ENCODE peak calls at places on chromosome 9, in eight cellular contexts. One of them, this sample, is unnamed.

GRCh38 chr9:18379073-18379811 is 94.7 kb upstream of the ADAMTSL1 start:
- DNase-seq in neural crest cell: no peak
- DNase-seq in central memory CD4-positive, alpha-beta T cell: no peak
- DNase-seq in HS-5: peak
- DNase-seq in stimulated activated CD4-positive, alpha-beta T cell treated with anti-CD3 and anti-CD28 coated beads, Interleukin-12 subunit alpha, Interleukin-12 subunit beta, amount 100 ng/mL, for 24 hours: no peak
- DNase-seq in NCI-H526: no peak
- DNase-seq in NCI-H1694: no peak
- DNase-seq in NCI-H1105 treated with DMSO at 0.1 percent for 48 hours: no peak
- DNase-seq in this sample: no peak

GRCh38 chr9:9912459-9912858 is 700.3 kb downstream of the PTPRD start:
- DNase-seq in stimulated activated CD4-positive, alpha-beta T cell treated with anti-CD3 and anti-CD28 coated beads, Interleukin-12 subunit alpha, Interleukin-12 subunit beta, amount 100 ng/mL, for 24 hours: no peak
- DNase-seq in NCI-H526: no peak
- DNase-seq in neural crest cell: no peak
- DNase-seq in HS-5: no peak
- DNase-seq in NCI-H1694: peak
- DNase-seq in central memory CD4-positive, alpha-beta T cell: no peak
- DNase-seq in NCI-H1105 treated with DMSO at 0.1 percent for 48 hours: peak
- DNase-seq in this sample: no peak

GRCh38 chr9:35695801-35696420 is 6.2 kb upstream of the TPM2 start:
- DNase-seq in stimulated activated CD4-positive, alpha-beta T cell treated with anti-CD3 and anti-CD28 coated beads, Interleukin-12 subunit alpha, Interleukin-12 subunit beta, amount 100 ng/mL, for 24 hours: no peak
- DNase-seq in neural crest cell: no peak
- DNase-seq in HS-5: no peak
- DNase-seq in central memory CD4-positive, alpha-beta T cell: no peak
- DNase-seq in NCI-H1694: no peak
- DNase-seq in NCI-H526: no peak
- DNase-seq in NCI-H1105 treated with DMSO at 0.1 percent for 48 hours: no peak
- DNase-seq in this sample: no peak

GRCh38 chr9:137509198-137509597 is 41.0 kb downstream of the PNPLA7 start:
- DNase-seq in NCI-H1105 treated with DMSO at 0.1 percent for 48 hours: no peak
- DNase-seq in central memory CD4-positive, alpha-beta T cell: no peak
- DNase-seq in neural crest cell: no peak
- DNase-seq in NCI-H1694: no peak
- DNase-seq in stimulated activated CD4-positive, alpha-beta T cell treated with anti-CD3 and anti-CD28 coated beads, Interleukin-12 subunit alpha, Interleukin-12 subunit beta, amount 100 ng/mL, for 24 hours: no peak
- DNase-seq in HS-5: no peak
- DNase-seq in NCI-H526: no peak
- DNase-seq in this sample: no peak

GRCh38 chr9:36798350-36799065 is 225.8 kb downstream of the MELK start:
- DNase-seq in NCI-H1105 treated with DMSO at 0.1 percent for 48 hours: peak
- DNase-seq in neural crest cell: no peak
- DNase-seq in NCI-H526: peak
- DNase-seq in HS-5: no peak
- DNase-seq in stimulated activated CD4-positive, alpha-beta T cell treated with anti-CD3 and anti-CD28 coated beads, Interleukin-12 subunit alpha, Interleukin-12 subunit beta, amount 100 ng/mL, for 24 hours: no peak
- DNase-seq in central memory CD4-positive, alpha-beta T cell: no peak
- DNase-seq in NCI-H1694: peak
- DNase-seq in this sample: no peak

GRCh38 chr9:97276310-97276852 is 31.1 kb upstream of the CCDC180 start:
- DNase-seq in NCI-H1105 treated with DMSO at 0.1 percent for 48 hours: no peak
- DNase-seq in neural crest cell: no peak
- DNase-seq in central memory CD4-positive, alpha-beta T cell: no peak
- DNase-seq in NCI-H1694: no peak
- DNase-seq in HS-5: no peak
- DNase-seq in stimulated activated CD4-positive, alpha-beta T cell treated with anti-CD3 and anti-CD28 coated beads, Interleukin-12 subunit alpha, Interleukin-12 subunit beta, amount 100 ng/mL, for 24 hours: no peak
- DNase-seq in NCI-H526: no peak
- DNase-seq in this sample: no peak

GRCh38 chr9:127358023-127358535 is 38.9 kb upstream of the SLC2A8 start:
- DNase-seq in NCI-H1694: no peak
- DNase-seq in neural crest cell: no peak
- DNase-seq in stimulated activated CD4-positive, alpha-beta T cell treated with anti-CD3 and anti-CD28 coated beads, Interleukin-12 subunit alpha, Interleukin-12 subunit beta, amount 100 ng/mL, for 24 hours: no peak
- DNase-seq in NCI-H1105 treated with DMSO at 0.1 percent for 48 hours: no peak
- DNase-seq in NCI-H526: no peak
- DNase-seq in HS-5: no peak
- DNase-seq in central memory CD4-positive, alpha-beta T cell: no peak
- DNase-seq in this sample: no peak

GRCh38 chr9:105245720-105246161 is 1.3 kb downstream of the SLC44A1 start:
- DNase-seq in stimulated activated CD4-positive, alpha-beta T cell treated with anti-CD3 and anti-CD28 coated beads, Interleukin-12 subunit alpha, Interleukin-12 subunit beta, amount 100 ng/mL, for 24 hours: no peak
- DNase-seq in HS-5: no peak
- DNase-seq in NCI-H1105 treated with DMSO at 0.1 percent for 48 hours: no peak
- DNase-seq in NCI-H1694: no peak
- DNase-seq in NCI-H526: no peak
- DNase-seq in central memory CD4-positive, alpha-beta T cell: no peak
- DNase-seq in neural crest cell: no peak
- DNase-seq in this sample: no peak

GRCh38 chr9:128554155-128554862 is 1.9 kb downstream of the SPTAN1 start:
- DNase-seq in HS-5: peak
- DNase-seq in NCI-H1105 treated with DMSO at 0.1 percent for 48 hours: no peak
- DNase-seq in central memory CD4-positive, alpha-beta T cell: peak
- DNase-seq in neural crest cell: peak
- DNase-seq in NCI-H1694: no peak
- DNase-seq in NCI-H526: no peak
- DNase-seq in stimulated activated CD4-positive, alpha-beta T cell treated with anti-CD3 and anti-CD28 coated beads, Interleukin-12 subunit alpha, Interleukin-12 subunit beta, amount 100 ng/mL, for 24 hours: no peak
- DNase-seq in this sample: no peak

GRCh38 chr9:132443951-132444615 is 34.1 kb downstream of the CFAP77 start:
- DNase-seq in NCI-H1105 treated with DMSO at 0.1 percent for 48 hours: peak
- DNase-seq in neural crest cell: no peak
- DNase-seq in HS-5: no peak
- DNase-seq in central memory CD4-positive, alpha-beta T cell: no peak
- DNase-seq in stimulated activated CD4-positive, alpha-beta T cell treated with anti-CD3 and anti-CD28 coated beads, Interleukin-12 subunit alpha, Interleukin-12 subunit beta, amount 100 ng/mL, for 24 hours: no peak
- DNase-seq in NCI-H526: no peak
- DNase-seq in NCI-H1694: no peak
- DNase-seq in this sample: no peak

GRCh38 chr9:113901196-113901818 is 25.2 kb downstream of the ZNF618 start:
- DNase-seq in central memory CD4-positive, alpha-beta T cell: no peak
- DNase-seq in neural crest cell: no peak
- DNase-seq in NCI-H1105 treated with DMSO at 0.1 percent for 48 hours: no peak
- DNase-seq in NCI-H1694: peak
- DNase-seq in NCI-H526: no peak
- DNase-seq in stimulated activated CD4-positive, alpha-beta T cell treated with anti-CD3 and anti-CD28 coated beads, Interleukin-12 subunit alpha, Interleukin-12 subunit beta, amount 100 ng/mL, for 24 hours: no peak
- DNase-seq in HS-5: no peak
- DNase-seq in this sample: no peak

GRCh38 chr9:78021692-78022091 is 9.9 kb downstream of the GNAQ start:
- DNase-seq in NCI-H1694: no peak
- DNase-seq in stimulated activated CD4-positive, alpha-beta T cell treated with anti-CD3 and anti-CD28 coated beads, Interleukin-12 subunit alpha, Interleukin-12 subunit beta, amount 100 ng/mL, for 24 hours: no peak
- DNase-seq in central memory CD4-positive, alpha-beta T cell: no peak
- DNase-seq in neural crest cell: no peak
- DNase-seq in NCI-H1105 treated with DMSO at 0.1 percent for 48 hours: no peak
- DNase-seq in HS-5: no peak
- DNase-seq in NCI-H526: no peak
- DNase-seq in this sample: no peak

GRCh38 chr9:72193478-72193881 is 44.2 kb downstream of the GDA start:
- DNase-seq in NCI-H1105 treated with DMSO at 0.1 percent for 48 hours: no peak
- DNase-seq in HS-5: no peak
- DNase-seq in stimulated activated CD4-positive, alpha-beta T cell treated with anti-CD3 and anti-CD28 coated beads, Interleukin-12 subunit alpha, Interleukin-12 subunit beta, amount 100 ng/mL, for 24 hours: no peak
- DNase-seq in central memory CD4-positive, alpha-beta T cell: no peak
- DNase-seq in NCI-H1694: no peak
- DNase-seq in NCI-H526: no peak
- DNase-seq in neural crest cell: no peak
- DNase-seq in this sample: no peak

GRCh38 chr9:81410201-81410600 is 279.1 kb downstream of the TLE1 start:
- DNase-seq in NCI-H1105 treated with DMSO at 0.1 percent for 48 hours: no peak
- DNase-seq in neural crest cell: no peak
- DNase-seq in NCI-H526: no peak
- DNase-seq in NCI-H1694: no peak
- DNase-seq in central memory CD4-positive, alpha-beta T cell: no peak
- DNase-seq in stimulated activated CD4-positive, alpha-beta T cell treated with anti-CD3 and anti-CD28 coated beads, Interleukin-12 subunit alpha, Interleukin-12 subunit beta, amount 100 ng/mL, for 24 hours: no peak
- DNase-seq in HS-5: no peak
- DNase-seq in this sample: no peak

GRCh38 chr9:120937127-120937526 is 10.5 kb upstream of the TRAF1 start:
- DNase-seq in NCI-H526: no peak
- DNase-seq in stimulated activated CD4-positive, alpha-beta T cell treated with anti-CD3 and anti-CD28 coated beads, Interleukin-12 subunit alpha, Interleukin-12 subunit beta, amount 100 ng/mL, for 24 hours: no peak
- DNase-seq in NCI-H1694: no peak
- DNase-seq in neural crest cell: no peak
- DNase-seq in NCI-H1105 treated with DMSO at 0.1 percent for 48 hours: no peak
- DNase-seq in HS-5: no peak
- DNase-seq in central memory CD4-positive, alpha-beta T cell: no peak
- DNase-seq in this sample: no peak

GRCh38 chr9:4833781-4834560 is 41.2 kb downstream of the RCL1 start:
- DNase-seq in central memory CD4-positive, alpha-beta T cell: no peak
- DNase-seq in NCI-H1694: no peak
- DNase-seq in NCI-H1105 treated with DMSO at 0.1 percent for 48 hours: no peak
- DNase-seq in NCI-H526: no peak
- DNase-seq in stimulated activated CD4-positive, alpha-beta T cell treated with anti-CD3 and anti-CD28 coated beads, Interleukin-12 subunit alpha, Interleukin-12 subunit beta, amount 100 ng/mL, for 24 hours: no peak
- DNase-seq in HS-5: no peak
- DNase-seq in neural crest cell: no peak
- DNase-seq in this sample: no peak

GRCh38 chr9:69395718-69396117 is 70.7 kb downstream of the ENTREP1 start:
- DNase-seq in stimulated activated CD4-positive, alpha-beta T cell treated with anti-CD3 and anti-CD28 coated beads, Interleukin-12 subunit alpha, Interleukin-12 subunit beta, amount 100 ng/mL, for 24 hours: no peak
- DNase-seq in HS-5: no peak
- DNase-seq in NCI-H1694: no peak
- DNase-seq in NCI-H526: no peak
- DNase-seq in NCI-H1105 treated with DMSO at 0.1 percent for 48 hours: no peak
- DNase-seq in central memory CD4-positive, alpha-beta T cell: no peak
- DNase-seq in neural crest cell: peak
- DNase-seq in this sample: no peak

GRCh38 chr9:36486933-36487481 is 85.7 kb upstream of the MELK start:
- DNase-seq in central memory CD4-positive, alpha-beta T cell: peak
- DNase-seq in stimulated activated CD4-positive, alpha-beta T cell treated with anti-CD3 and anti-CD28 coated beads, Interleukin-12 subunit alpha, Interleukin-12 subunit beta, amount 100 ng/mL, for 24 hours: peak
- DNase-seq in NCI-H1105 treated with DMSO at 0.1 percent for 48 hours: no peak
- DNase-seq in HS-5: no peak
- DNase-seq in NCI-H1694: no peak
- DNase-seq in NCI-H526: no peak
- DNase-seq in neural crest cell: peak
- DNase-seq in this sample: peak

GRCh38 chr9:113187935-113188595 is 33.0 kb downstream of the FKBP15 start:
- DNase-seq in NCI-H526: no peak
- DNase-seq in central memory CD4-positive, alpha-beta T cell: no peak
- DNase-seq in neural crest cell: no peak
- DNase-seq in HS-5: peak
- DNase-seq in NCI-H1694: no peak
- DNase-seq in stimulated activated CD4-positive, alpha-beta T cell treated with anti-CD3 and anti-CD28 coated beads, Interleukin-12 subunit alpha, Interleukin-12 subunit beta, amount 100 ng/mL, for 24 hours: no peak
- DNase-seq in NCI-H1105 treated with DMSO at 0.1 percent for 48 hours: no peak
- DNase-seq in this sample: no peak

GRCh38 chr9:98580956-98581355 is 127.8 kb downstream of the GABBR2 start:
- DNase-seq in NCI-H526: no peak
- DNase-seq in HS-5: no peak
- DNase-seq in neural crest cell: no peak
- DNase-seq in stimulated activated CD4-positive, alpha-beta T cell treated with anti-CD3 and anti-CD28 coated beads, Interleukin-12 subunit alpha, Interleukin-12 subunit beta, amount 100 ng/mL, for 24 hours: no peak
- DNase-seq in NCI-H1694: no peak
- DNase-seq in central memory CD4-positive, alpha-beta T cell: no peak
- DNase-seq in NCI-H1105 treated with DMSO at 0.1 percent for 48 hours: no peak
- DNase-seq in this sample: no peak

GRCh38 chr9:115333671-115334070 is 215.7 kb upstream of the TNC start:
- DNase-seq in HS-5: no peak
- DNase-seq in neural crest cell: no peak
- DNase-seq in central memory CD4-positive, alpha-beta T cell: no peak
- DNase-seq in stimulated activated CD4-positive, alpha-beta T cell treated with anti-CD3 and anti-CD28 coated beads, Interleukin-12 subunit alpha, Interleukin-12 subunit beta, amount 100 ng/mL, for 24 hours: no peak
- DNase-seq in NCI-H1105 treated with DMSO at 0.1 percent for 48 hours: no peak
- DNase-seq in NCI-H526: no peak
- DNase-seq in NCI-H1694: no peak
- DNase-seq in this sample: no peak

GRCh38 chr9:14962193-14962899 is 52.1 kb upstream of the FREM1 start:
- DNase-seq in HS-5: no peak
- DNase-seq in NCI-H526: no peak
- DNase-seq in central memory CD4-positive, alpha-beta T cell: no peak
- DNase-seq in NCI-H1694: no peak
- DNase-seq in stimulated activated CD4-positive, alpha-beta T cell treated with anti-CD3 and anti-CD28 coated beads, Interleukin-12 subunit alpha, Interleukin-12 subunit beta, amount 100 ng/mL, for 24 hours: no peak
- DNase-seq in neural crest cell: no peak
- DNase-seq in NCI-H1105 treated with DMSO at 0.1 percent for 48 hours: no peak
- DNase-seq in this sample: no peak

GRCh38 chr9:8468048-8468600 is 668.5 kb upstream of the DMAC1 start:
- DNase-seq in stimulated activated CD4-positive, alpha-beta T cell treated with anti-CD3 and anti-CD28 coated beads, Interleukin-12 subunit alpha, Interleukin-12 subunit beta, amount 100 ng/mL, for 24 hours: no peak
- DNase-seq in central memory CD4-positive, alpha-beta T cell: no peak
- DNase-seq in NCI-H1105 treated with DMSO at 0.1 percent for 48 hours: no peak
- DNase-seq in neural crest cell: no peak
- DNase-seq in NCI-H1694: no peak
- DNase-seq in HS-5: no peak
- DNase-seq in NCI-H526: no peak
- DNase-seq in this sample: no peak

GRCh38 chr9:122065923-122066629 is 27.0 kb downstream of the TTLL11 start:
- DNase-seq in stimulated activated CD4-positive, alpha-beta T cell treated with anti-CD3 and anti-CD28 coated beads, Interleukin-12 subunit alpha, Interleukin-12 subunit beta, amount 100 ng/mL, for 24 hours: no peak
- DNase-seq in NCI-H1694: no peak
- DNase-seq in HS-5: no peak
- DNase-seq in central memory CD4-positive, alpha-beta T cell: no peak
- DNase-seq in neural crest cell: no peak
- DNase-seq in NCI-H1105 treated with DMSO at 0.1 percent for 48 hours: no peak
- DNase-seq in NCI-H526: no peak
- DNase-seq in this sample: no peak

This sample was measured in stimulated activated CD8-positive, alpha-beta memory T cell treated with anti-CD3 and anti-CD28 coated beads, Interleukin-4, amount 100 ng/mL, for 4 hours.